ENCODE peak calls at places on chromosome X, in six cellular contexts. M, Z, V, J, Q and X are unnamed samples.

GRCh38 chrX:133953078-133953477 is 32.3 kb downstream of the GPC3 start:
- DNase-seq in M (no peak), Z (no peak), V (no peak), J (no peak), Q (no peak), X (no peak)

GRCh38 chrX:24774650-24775049 is 80.9 kb downstream of the POLA1 start:
- DNase-seq in M (no peak), Z (peak), V (no peak), J (no peak), Q (no peak), X (no peak)

GRCh38 chrX:153649915-153650782 is 3.1 kb downstream of the DUSP9 start:
- DNase-seq in M (peak), Z (no peak), V (no peak), J (no peak), Q (no peak), X (no peak)

GRCh38 chrX:40843643-40844042 is 108.3 kb upstream of the MED14 start:
- DNase-seq in M (no peak), Z (no peak), V (no peak), J (no peak), Q (no peak), X (no peak)

GRCh38 chrX:103919336-103919682 is 43.1 kb upstream of the TMSB15B start:
- DNase-seq in M (no peak), Z (peak), V (no peak), J (peak), Q (peak), X (peak)

GRCh38 chrX:28223469-28223868 is 242.2 kb upstream of the DCAF8L1 start:
- DNase-seq in M (no peak), Z (no peak), V (no peak), J (no peak), Q (no peak), X (no peak)

GRCh38 chrX:12149670-12150407 is 11.6 kb downstream of the FRMPD4 start:
- DNase-seq in M (no peak), Z (no peak), V (no peak), J (no peak), Q (no peak), X (no peak)

GRCh38 chrX:78595901-78596502 is 63.1 kb downstream of the RTL3 start:
- DNase-seq in M (no peak), Z (peak), V (no peak), J (peak), Q (peak), X (peak)

GRCh38 chrX:136742721-136743379 is 37.9 kb downstream of the ARHGEF6 start:
- DNase-seq in M (no peak), Z (no peak), V (no peak), J (no peak), Q (no peak), X (no peak)

GRCh38 chrX:17833954-17834353 is 27.1 kb downstream of the RAI2 start:
- DNase-seq in M (no peak), Z (no peak), V (no peak), J (peak), Q (no peak), X (no peak)

GRCh38 chrX:149629730-149630387 is 1.7 kb downstream of the TMEM185A start:
- DNase-seq in M (no peak), Z (no peak), V (no peak), J (no peak), Q (no peak), X (no peak)

GRCh38 chrX:40261955-40262596 is 164.3 kb upstream of the BCOR start:
- DNase-seq in M (peak), Z (no peak), V (no peak), J (no peak), Q (peak), X (no peak)

GRCh38 chrX:101429934-101430333 is 21.9 kb downstream of the HNRNPH2 start:
- DNase-seq in M (no peak), Z (peak), V (no peak), J (peak), Q (no peak), X (peak)

GRCh38 chrX:56000169-56000568 is 232.0 kb upstream of the KLF8 start:
- DNase-seq in M (no peak), Z (no peak), V (no peak), J (no peak), Q (no peak), X (no peak)

GRCh38 chrX:41180194-41180902 is 95.1 kb downstream of the USP9X start:
- DNase-seq in M (no peak), Z (peak), V (no peak), J (peak), Q (peak), X (peak)

GRCh38 chrX:42247241-42247640 is 323.9 kb upstream of the CASK start:
- DNase-seq in M (no peak), Z (peak), V (no peak), J (no peak), Q (peak), X (no peak)

GRCh38 chrX:43679778-43680177 is 23.7 kb downstream of the MAOA start:
- DNase-seq in M (no peak), Z (peak), V (no peak), J (peak), Q (no peak), X (peak)

GRCh38 chrX:16826207-16826606 is 39.9 kb downstream of the TXLNG start:
- DNase-seq in M (no peak), Z (peak), V (no peak), J (peak), Q (peak), X (peak)

GRCh38 chrX:43836435-43837184 is 45.6 kb downstream of the MAOB start:
- DNase-seq in M (no peak), Z (peak), V (no peak), J (peak), Q (peak), X (peak)

GRCh38 chrX:19625612-19626011 is 110.3 kb upstream of the MAP3K15 start:
- DNase-seq in M (no peak), Z (peak), V (no peak), J (no peak), Q (no peak), X (no peak)

GRCh38 chrX:69387559-69388487 is 116.3 kb upstream of the NALF2 start:
- DNase-seq in M (no peak), Z (peak), V (peak), J (peak), Q (peak), X (peak)

GRCh38 chrX:7815166-7815565 is 27.8 kb upstream of the VCX start:
- DNase-seq in M (no peak), Z (no peak), V (no peak), J (no peak), Q (no peak), X (no peak)

GRCh38 chrX:100687546-100687945 is 43.5 kb downstream of the SRPX2 start:
- DNase-seq in M (no peak), Z (no peak), V (no peak), J (no peak), Q (no peak), X (no peak)

GRCh38 chrX:40471965-40472648 is 108.7 kb upstream of the ATP6AP2 start:
- DNase-seq in M (no peak), Z (peak), V (no peak), J (peak), Q (peak), X (peak)